ENCODE peak calls at places on chromosomes 1 and 21, in seven cellular contexts. G, C, J, S, E, F and R are unnamed samples.

GRCh38 chr1:36118396-36118795 is 6.6 kb downstream of the COL8A2 start:
- DNase-seq in F (no peak), G (no peak), C (no peak), S (no peak), J (no peak), E (no peak), R (no peak)

GRCh38 chr1:69175078-69175477 is 392.6 kb upstream of the LRRC7 start:
- DNase-seq in J (no peak), G (no peak), E (no peak), F (no peak), C (no peak), S (no peak), R (no peak)

GRCh38 chr1:29245876-29246275 is 9.6 kb downstream of the PTPRU start:
- DNase-seq in F (no peak), C (no peak), S (no peak), E (peak; percentile 61), G (no peak), J (no peak), R (no peak)

GRCh38 chr21:32021319-32022027 is 148.7 kb downstream of the HUNK start:
- DNase-seq in G (peak; percentile 24), J (no peak), S (no peak), F (no peak), C (peak; percentile 63), E (no peak), R (no peak)

GRCh38 chr1:221439734-221440436 is 302.0 kb downstream of the DUSP10 start:
- DNase-seq in E (peak; percentile 74), C (no peak), F (no peak), J (no peak), G (no peak), S (no peak), R (no peak)

GRCh38 chr21:32886339-32886738 is 114.8 kb upstream of the PAXBP1 start:
- DNase-seq in F (no peak), G (no peak), S (no peak), E (peak; percentile 3), C (no peak), J (no peak), R (peak; percentile 5)

GRCh38 chr1:5780324-5780716 is 211.9 kb downstream of the NPHP4 start:
- DNase-seq in J (no peak), E (no peak), S (no peak), F (no peak), G (no peak), C (no peak), R (no peak)

GRCh38 chr1:94105957-94106529 is 14.9 kb downstream of the ABCA4 start:
- DNase-seq in C (no peak), S (no peak), G (no peak), F (no peak), E (no peak), J (no peak), R (no peak)

GRCh38 chr21:16473965-16474364 is 744.2 kb downstream of the USP25 start:
- DNase-seq in G (no peak), J (no peak), F (no peak), S (no peak), C (no peak), E (no peak), R (no peak)

GRCh38 chr1:86169625-86170024 is 13.1 kb upstream of the COL24A1 start:
- DNase-seq in G (no peak), F (no peak), E (no peak), C (no peak), J (no peak), S (no peak), R (no peak)

GRCh38 chr1:26998319-26999300 is 5.1 kb downstream of the TRNP1 start:
- DNase-seq in E (no peak), G (no peak), S (no peak), J (peak; percentile 49), C (no peak), F (no peak), R (no peak)

GRCh38 chr21:15276243-15276642 is 211.4 kb upstream of the NRIP1 start:
- DNase-seq in C (no peak), J (no peak), E (no peak), F (no peak), S (no peak), G (no peak), R (no peak)

GRCh38 chr1:147613506-147613905 is 56.8 kb downstream of the ACP6 start:
- DNase-seq in E (no peak), J (no peak), F (no peak), G (no peak), S (no peak), C (no peak), R (no peak)

GRCh38 chr1:211469938-211470529 is 21.9 kb downstream of the RD3 start:
- DNase-seq in C (peak; percentile 89), J (peak; percentile 95), E (peak; percentile 94), S (peak; percentile 86), F (peak; percentile 80), G (peak; percentile 84), R (peak; percentile 28)

GRCh38 chr1:42081475-42081874 is 71.7 kb upstream of the GUCA2B start:
- DNase-seq in J (no peak), G (no peak), S (no peak), C (no peak), F (no peak), E (peak; percentile 42), R (no peak)

GRCh38 chr1:42089246-42089645 is 64.0 kb upstream of the GUCA2B start:
- DNase-seq in G (no peak), F (no peak), J (no peak), E (no peak), C (no peak), S (no peak), R (no peak)

GRCh38 chr1:42085596-42085995 is 67.6 kb upstream of the GUCA2B start:
- DNase-seq in J (no peak), E (no peak), G (no peak), F (no peak), S (no peak), C (no peak), R (no peak)
- TF ChIP-seq CTCF in J (no peak), E (no peak), G (no peak), F (no peak), S (no peak), C (no peak), R (no peak)

GRCh38 chr1:163459539-163459938 is 137.8 kb downstream of the NUF2 start:
- DNase-seq in F (no peak), C (no peak), G (no peak), S (no peak), J (no peak), E (no peak), R (no peak)
- TF ChIP-seq CTCF in F (no peak), C (no peak), G (no peak), S (no peak), J (no peak), E (no peak), R (no peak)

DNA sequence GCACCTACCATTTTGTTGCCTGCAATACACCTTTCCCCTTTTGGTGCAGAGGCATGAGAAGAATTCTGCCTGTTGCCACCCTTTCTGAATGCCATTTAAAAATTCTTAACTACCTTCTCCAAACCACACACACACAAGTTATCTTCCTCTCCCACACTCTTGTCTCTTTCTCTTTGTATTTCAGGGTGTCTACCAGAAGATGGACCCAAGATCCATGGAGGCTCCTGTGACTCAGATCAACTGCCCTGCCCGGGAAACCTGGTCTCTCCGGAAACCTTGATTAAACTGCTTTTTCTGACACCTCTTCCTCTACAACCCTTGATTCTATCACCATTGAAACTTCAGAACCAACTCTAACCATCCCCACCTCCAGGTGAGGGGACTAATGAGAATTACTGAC is 2.4 kb upstream of the TARS2 start:
- DNase-seq in J (no peak), C (no peak), F (no peak), S (no peak), E (peak; percentile 26), G (no peak), R (no peak)
- TF ChIP-seq CTCF in J (peak; percentile 29), C (no peak), F (no peak), S (no peak), E (no peak), G (no peak), R (no peak)

GRCh38 chr1:236888126-236888525 is 93.0 kb downstream of the MTR start:
- DNase-seq in G (no peak), F (no peak), C (no peak), J (no peak), E (no peak), S (no peak), R (no peak)
- TF ChIP-seq CTCF in G (no peak), F (no peak), C (no peak), J (no peak), E (no peak), S (no peak), R (no peak)

DNA sequence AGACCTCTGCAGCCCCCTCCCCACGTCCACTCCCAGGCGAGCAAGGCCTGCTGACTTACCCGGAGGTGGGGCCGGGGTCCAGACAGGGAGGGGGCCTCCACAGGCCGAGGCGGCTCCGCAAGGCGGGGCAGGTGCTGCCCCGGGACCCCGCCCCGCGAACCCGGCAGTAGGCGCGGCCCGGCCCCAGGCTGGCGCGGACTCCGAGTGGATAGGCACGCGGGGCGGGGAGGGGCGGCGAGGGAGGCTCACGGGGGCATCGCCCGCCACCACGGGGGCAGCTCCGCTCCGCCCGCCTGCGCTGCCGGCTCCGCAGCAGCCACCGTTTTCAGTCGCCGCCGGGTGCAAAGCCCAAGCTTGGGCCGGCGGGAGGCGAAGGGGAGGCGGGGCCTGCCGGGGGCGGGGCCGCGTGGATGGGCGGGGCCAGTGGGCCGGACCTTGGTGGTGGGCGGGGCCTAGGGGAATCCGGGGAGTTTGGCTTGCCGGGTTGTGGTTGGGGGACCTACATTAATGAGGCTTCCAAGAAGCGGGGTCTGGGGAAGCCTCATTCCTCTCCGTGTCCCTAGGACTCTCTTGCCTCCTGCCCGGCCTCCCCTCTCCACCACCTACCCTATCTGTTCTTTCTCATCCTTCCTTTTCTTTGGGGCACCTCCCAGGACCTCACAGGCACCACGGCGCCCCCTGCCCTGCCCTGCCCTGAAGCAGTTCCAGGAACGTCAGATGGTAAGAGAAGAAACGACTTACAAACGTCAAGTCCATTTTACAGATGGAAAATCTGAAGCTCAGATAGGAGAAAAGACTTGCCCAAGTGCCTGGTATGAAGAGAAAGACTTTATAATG is at the start of gene RIMS3:
- DNase-seq in G (peak; percentile 91), F (peak; percentile 79), J (peak; percentile 83), E (peak; percentile 88), S (peak; percentile 93), C (peak; percentile 89), R (peak; percentile 72)
- TF ChIP-seq CTCF in G (no peak), F (peak; percentile 25), J (peak; percentile 53), E (peak; percentile 24), S (no peak), C (no peak), R (no peak)

DNA sequence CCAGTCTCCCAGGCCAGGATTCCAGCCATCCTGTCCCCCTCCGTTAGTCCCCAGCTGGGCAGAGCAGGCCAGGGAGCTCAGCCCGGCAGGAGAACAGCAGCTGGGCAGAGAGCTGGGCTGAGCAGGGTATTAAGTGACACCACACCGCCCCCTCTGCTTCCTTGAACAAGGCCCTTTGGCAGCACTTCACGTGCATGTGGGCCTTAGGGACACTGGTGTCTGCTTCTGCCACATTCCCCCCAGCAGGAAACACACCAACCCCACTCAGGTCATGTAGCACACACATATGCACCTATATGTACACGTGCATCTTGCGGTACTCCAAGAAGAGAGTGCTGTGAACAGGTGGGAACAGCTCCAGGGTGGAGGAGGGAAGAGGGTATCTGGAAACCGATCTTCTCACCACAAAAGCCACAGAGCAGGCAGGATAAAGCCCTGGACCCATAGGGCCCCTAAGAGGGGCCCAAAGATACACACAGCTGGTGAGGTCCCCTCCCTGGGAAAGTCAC is 4.6 kb downstream of the EPHA2 start:
- DNase-seq in C (no peak), J (no peak), E (no peak), F (no peak), S (peak; percentile 52), G (no peak), R (no peak)
- TF ChIP-seq CTCF in C (no peak), J (peak; percentile 13), E (no peak), F (no peak), S (no peak), G (no peak), R (no peak)